ENCODE peak calls at places on chromosomes 5 and 9, in seven cellular contexts. V is PC-9, F is H9, Z is A549, Q is mammary epithelial cell, J is mesendoderm, R is neuronal stem cell. C is an unnamed sample.

GRCh38 chr9:130053504-130054427 is at the start of gene GPR107:
- DNase-seq in V (peak; percentile 60), F (peak; percentile 77), Z (peak; percentile 92), Q (peak; percentile 68), J (peak; percentile 82), R (peak; percentile 73), C (peak; percentile 90)

GRCh38 chr9:86287013-86287412 is 4.7 kb upstream of the ISCA1 start:
- DNase-seq in V (no peak), F (peak; percentile 64), Z (peak; percentile 13), Q (peak; percentile 8), J (peak; percentile 91), R (peak; percentile 54), C (peak; percentile 63)

GRCh38 chr5:180130876-180131740 is 59.5 kb upstream of the RNF130 start:
- DNase-seq in V (no peak), F (no peak), Z (no peak), Q (no peak), J (no peak), R (no peak), C (no peak)

GRCh38 chr9:91089405-91090131 is 272.1 kb downstream of the AUH start:
- DNase-seq in V (no peak), F (no peak), Z (no peak), Q (peak; percentile 29), J (peak; percentile 66), R (no peak), C (peak; percentile 56)

GRCh38 chr9:27094640-27095039 is 14.4 kb upstream of the TEK start:
- DNase-seq in V (no peak), F (no peak), Z (no peak), Q (peak; percentile 67), J (no peak), R (no peak), C (no peak)

GRCh38 chr5:173498286-173498685 is 118.2 kb downstream of the BOD1 start:
- DNase-seq in V (peak; percentile 88), F (no peak), Z (no peak), Q (no peak), J (no peak), R (peak; percentile 9), C (peak; percentile 42)

GRCh38 chr9:73539881-73540280 is 388.2 kb downstream of the ANXA1 start:
- DNase-seq in V (no peak), F (no peak), Z (no peak), Q (no peak), J (no peak), R (no peak), C (no peak)

GRCh38 chr5:54120473-54120872 is 189.9 kb downstream of the ARL15 start:
- DNase-seq in V (no peak), F (no peak), Z (no peak), Q (no peak), J (no peak), R (no peak), C (no peak)

GRCh38 chr9:130041648-130042405 is 1.2 kb downstream of the FNBP1 start:
- DNase-seq in V (no peak), F (no peak), Z (no peak), Q (peak; percentile 29), J (peak; percentile 37), R (peak; percentile 17), C (peak; percentile 29)

GRCh38 chr5:115815006-115815692 is 1.3 kb downstream of the CDO1 start:
- DNase-seq in V (no peak), F (no peak), Z (no peak), Q (no peak), J (no peak), R (no peak), C (no peak)

GRCh38 chr9:127445851-127446719 is 5.1 kb downstream of the RPL12 start:
- DNase-seq in V (peak; percentile 54), F (peak; percentile 56), Z (no peak), Q (no peak), J (peak; percentile 50), R (no peak), C (no peak)

GRCh38 chr9:16092627-16093091 is 539.8 kb downstream of the CCDC171 start:
- DNase-seq in V (no peak), F (no peak), Z (no peak), Q (no peak), J (no peak), R (no peak), C (peak; percentile 44)

GRCh38 chr5:57499262-57500050 is 16.8 kb upstream of the ACTBL2 start:
- DNase-seq in V (peak; percentile 84), F (peak; percentile 35), Z (peak; percentile 47), Q (peak; percentile 63), J (peak; percentile 75), R (peak; percentile 56), C (peak; percentile 74)

GRCh38 chr9:133727277-133727875 is 10.8 kb downstream of the SARDH start:
- DNase-seq in V (no peak), F (peak; percentile 29), Z (no peak), Q (no peak), J (no peak), R (no peak), C (peak; percentile 13)

DNA sequence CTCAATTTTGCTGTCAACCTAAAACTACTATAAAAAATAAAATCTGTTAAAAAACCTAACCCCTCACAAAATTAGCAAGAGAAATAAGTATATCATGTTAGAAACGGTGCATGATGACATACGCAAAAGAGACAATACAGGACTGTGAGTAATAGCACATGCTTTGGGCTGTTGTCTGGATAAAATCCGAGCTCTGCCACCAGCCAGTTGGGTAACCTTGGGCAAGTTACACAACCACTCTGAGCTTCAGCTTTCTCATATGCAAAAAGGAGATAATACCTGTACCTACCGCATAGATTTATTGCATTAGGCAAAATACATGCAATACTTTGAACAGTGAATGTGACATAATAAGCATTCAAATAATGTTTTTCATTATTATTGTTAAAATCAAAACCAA is 481.7 kb downstream of the TLE1 start:
- DNase-seq in V (no peak), F (no peak), Z (no peak), Q (no peak), J (no peak), R (no peak), C (no peak)
- H3K4me2 ChIP-seq in V (no peak overlapping the region), F (no peak overlapping the region), Z (no peak overlapping the region), Q (no peak overlapping the region), J (no peak overlapping the region), R (no peak overlapping the region), C (no peak overlapping the region)

GRCh38 chr5:10728679-10729078 is 32.4 kb downstream of the DAP start:
- DNase-seq in V (no peak), F (no peak), Z (no peak), Q (no peak), J (no peak), R (no peak), C (no peak)

GRCh38 chr5:10726179-10726912 is 34.7 kb downstream of the DAP start:
- DNase-seq in V (no peak), F (no peak), Z (no peak), Q (no peak), J (no peak), R (no peak), C (no peak)

GRCh38 chr5:10725636-10726035 is 35.4 kb downstream of the DAP start:
- DNase-seq in V (peak; percentile 83), F (no peak), Z (no peak), Q (no peak), J (no peak), R (no peak), C (no peak)

GRCh38 chr5:10724799-10725507 is 36.1 kb downstream of the DAP start:
- DNase-seq in V (peak; percentile 97), F (no peak), Z (peak; percentile 84), Q (peak; percentile 76), J (no peak), R (no peak), C (no peak)

GRCh38 chr5:10726913-10727517 is 34.0 kb downstream of the DAP start:
- DNase-seq in V (no peak), F (no peak), Z (no peak), Q (no peak), J (no peak), R (no peak), C (no peak)
- H3K4me2 ChIP-seq in V (peak overlapping the region; percentile 76), F (no peak overlapping the region), Z (no peak overlapping the region), Q (no peak overlapping the region), J (no peak overlapping the region), R (no peak overlapping the region), C (no peak overlapping the region)

DNA sequence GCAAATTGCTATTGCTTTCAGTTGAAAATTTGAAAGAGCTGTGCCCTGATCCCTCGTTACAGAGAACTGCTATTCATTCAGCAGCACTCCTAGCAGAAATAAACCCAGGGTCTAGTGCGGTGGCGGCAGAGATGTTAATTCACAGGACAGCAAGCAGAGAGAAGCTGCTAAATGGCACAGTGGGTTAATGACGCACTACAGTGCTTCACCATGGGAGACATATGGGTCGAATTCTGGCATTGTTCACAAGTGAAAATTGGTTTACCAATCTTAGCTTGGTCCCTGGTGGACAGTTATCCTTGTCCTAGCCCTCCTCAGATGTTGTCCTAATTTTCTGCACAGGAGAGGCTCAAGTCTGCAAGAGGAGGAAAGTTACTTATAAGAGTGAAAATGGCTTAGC is 807.4 kb downstream of the TLE1 start:
- DNase-seq in V (no peak), F (peak; percentile 30), Z (no peak), Q (no peak), J (peak; percentile 75), R (no peak), C (no peak)
- H3K4me2 ChIP-seq in V (no peak overlapping the region), F (peak overlapping the region; percentile 6), Z (no peak overlapping the region), Q (no peak overlapping the region), J (no peak overlapping the region), R (no peak overlapping the region), C (no peak overlapping the region)

GRCh38 chr5:8059337-8059736 is 190.4 kb downstream of the MTRR start:
- DNase-seq in V (no peak), F (no peak), Z (no peak), Q (no peak), J (no peak), R (no peak), C (no peak)

GRCh38 chr5:8058626-8059180 is 189.8 kb downstream of the MTRR start:
- DNase-seq in V (no peak), F (no peak), Z (no peak), Q (no peak), J (no peak), R (no peak), C (no peak)

GRCh38 chr5:8057764-8058163 is 188.8 kb downstream of the MTRR start:
- DNase-seq in V (no peak), F (no peak), Z (no peak), Q (no peak), J (no peak), R (no peak), C (no peak)

GRCh38 chr5:8060235-8061139 is 191.5 kb downstream of the MTRR start:
- DNase-seq in V (no peak), F (no peak), Z (no peak), Q (no peak), J (no peak), R (no peak), C (no peak)

DNA sequence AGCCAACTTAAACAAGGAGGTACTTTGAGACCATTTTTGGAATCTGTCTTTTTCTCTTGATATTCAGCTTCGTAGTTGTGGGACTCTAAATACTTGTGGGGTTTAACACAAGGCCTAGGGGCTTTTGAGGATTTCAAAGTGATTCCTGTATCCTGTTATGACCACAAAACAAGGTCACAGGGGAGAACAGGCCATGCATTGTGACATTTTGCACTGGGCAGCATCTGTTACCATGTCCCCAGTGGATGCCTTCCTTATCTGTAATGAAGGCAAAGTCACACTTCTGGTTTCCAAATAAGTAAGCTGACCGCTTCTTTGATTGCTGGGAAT is 192.2 kb downstream of the MTRR start:
- DNase-seq in V (no peak), F (no peak), Z (no peak), Q (no peak), J (peak; percentile 8), R (no peak), C (no peak)
- H3K4me2 ChIP-seq in V (no peak overlapping the region), F (no peak overlapping the region), Z (no peak overlapping the region), Q (no peak overlapping the region), J (no peak overlapping the region), R (no peak overlapping the region), C (no peak overlapping the region)